ENCODE peak calls at places on chromosome 21, in eight cellular contexts. Q is mesenteric fat pad; X is neuronal stem cell; K is NAMALWA; O is iris pigment epithelial cell; L is effector CD4-positive, alpha-beta T cell; D is hypothalamus; T is substantia nigra. E is an unnamed sample.

GRCh38 chr21:34878940-34879339 is 170.2 kb downstream of the RUNX1 start:
- DNase-seq in T (no peak), O (no peak), L (no peak), Q (no peak), K (no peak), D (no peak), X (no peak), E (no peak)

GRCh38 chr21:32456497-32456918 is 44.0 kb downstream of the EVA1C start:
- DNase-seq in D (no peak), X (no peak), Q (no peak), K (no peak), L (no peak), T (no peak), O (peak; percentile 80), E (peak; percentile 76)

GRCh38 chr21:24969068-24969467 is 638.2 kb downstream of the MRPL39 start:
- DNase-seq in K (no peak), X (no peak), L (no peak), T (no peak), O (no peak), Q (no peak), D (no peak), E (no peak)

GRCh38 chr21:16588433-16588860 is 858.7 kb downstream of the USP25 start:
- DNase-seq in T (peak; percentile 67), O (peak; percentile 96), L (no peak), D (peak; percentile 83), Q (no peak), K (no peak), X (peak; percentile 32), E (peak; percentile 90)

GRCh38 chr21:41373769-41374168 is 11.9 kb downstream of the MX2 start:
- DNase-seq in L (no peak), Q (peak; percentile 53), O (no peak), K (no peak), D (no peak), X (no peak), T (no peak), E (no peak)

GRCh38 chr21:33434770-33435360 is 31.7 kb downstream of the IFNGR2 start:
- DNase-seq in Q (peak; percentile 28), X (no peak), L (no peak), K (peak; percentile 49), T (no peak), O (peak; percentile 95), D (no peak), E (peak; percentile 90)

GRCh38 chr21:35311985-35312384 is 262.9 kb upstream of the RUNX1 start:
- DNase-seq in O (no peak), X (no peak), L (no peak), D (no peak), K (no peak), Q (no peak), T (no peak), E (no peak)

GRCh38 chr21:40215941-40216340 is 348.7 kb downstream of the PCP4 start:
- DNase-seq in T (no peak), K (no peak), D (no peak), L (no peak), O (no peak), X (no peak), Q (no peak), E (no peak)

GRCh38 chr21:39888848-39889247 is 21.6 kb downstream of the PCP4 start:
- DNase-seq in O (no peak), K (no peak), D (no peak), X (no peak), Q (no peak), T (no peak), L (no peak), E (no peak)

E was measured in astrocyte.